ENCODE peak calls at places on chromosome 4, in ten cellular contexts. R is osteocyte; L is EH; X is effector CD4-positive, alpha-beta T cell; V is M059J; N is NCI-H524; B is A172; J is NCI-H748 treated with DMSO at 0.1 percent for 48 hours; O is AG08395; S is dermis blood vessel endothelial cell. T is an unnamed sample.

GRCh38 chr4:106358899-106359298 is 9.7 kb downstream of the GIMD1 start:
- DNase-seq in R (no peak), L (peak), X (no peak), V (peak), N (no peak), B (peak), J (no peak), O (peak), S (no peak), T (no peak)

GRCh38 chr4:84985952-84986351 is 19.5 kb upstream of the WDFY3 start:
- DNase-seq in R (no peak), L (peak), X (no peak), V (peak), N (no peak), B (peak), J (no peak), O (no peak), S (no peak), T (no peak)

GRCh38 chr4:11597506-11597905 is 168.8 kb upstream of the HS3ST1 start:
- DNase-seq in R (no peak), L (no peak), X (no peak), V (no peak), N (peak), B (no peak), J (peak), O (no peak), S (no peak), T (no peak)

GRCh38 chr4:5791654-5792053 is 80.7 kb downstream of the EVC start:
- DNase-seq in R (no peak), L (no peak), X (no peak), V (no peak), N (no peak), B (no peak), J (no peak), O (no peak), S (no peak), T (no peak)

GRCh38 chr4:74338792-74339333 is 26.1 kb upstream of the EREG start:
- DNase-seq in R (no peak), L (no peak), X (no peak), V (no peak), N (no peak), B (no peak), J (no peak), O (no peak), S (no peak), T (no peak)

GRCh38 chr4:182826391-182826790 is 90.8 kb downstream of the DCTD start:
- DNase-seq in R (no peak), L (no peak), X (no peak), V (no peak), N (no peak), B (no peak), J (no peak), O (no peak), S (no peak), T (no peak)

GRCh38 chr4:188297873-188298272 is 158.6 kb downstream of the TRIML1 start:
- DNase-seq in R (no peak), L (no peak), X (no peak), V (peak), N (no peak), B (no peak), J (no peak), O (peak), S (no peak), T (no peak)

GRCh38 chr4:128553665-128554515 is 255.6 kb upstream of the JADE1 start:
- DNase-seq in R (no peak), L (no peak), X (no peak), V (no peak), N (peak), B (peak), J (peak), O (no peak), S (peak), T (no peak)

GRCh38 chr4:1950369-1950768 is 58.4 kb downstream of the NELFA start:
- DNase-seq in R (no peak), L (no peak), X (no peak), V (no peak), N (no peak), B (no peak), J (no peak), O (no peak), S (no peak), T (no peak)

GRCh38 chr4:25608644-25609043 is 47.0 kb upstream of the SLC34A2 start:
- DNase-seq in R (no peak), L (no peak), X (no peak), V (no peak), N (no peak), B (no peak), J (no peak), O (no peak), S (no peak), T (no peak)

GRCh38 chr4:94253036-94253435 is 45.4 kb downstream of the SMARCAD1 start:
- DNase-seq in R (no peak), L (no peak), X (no peak), V (no peak), N (no peak), B (no peak), J (no peak), O (no peak), S (no peak), T (no peak)

GRCh38 chr4:18318682-18319410 is 297.3 kb upstream of the LCORL start:
- DNase-seq in R (no peak), L (no peak), X (no peak), V (peak), N (no peak), B (peak), J (peak), O (no peak), S (peak), T (no peak)